ENCODE peak calls at places on chromosomes 4 and X, in nine cellular contexts. D is ovary; H is endodermal cell; B is SK-N-SH; R is CD4-positive, CD25-positive, alpha-beta regulatory T cell; K is heart right ventricle; Q is IMR-90; S is aorta; U is CD8-positive, alpha-beta T cell. X is an unnamed sample.

GRCh38 chrX:153766098-153766817 is 2.2 kb downstream of the PLXNB3 start:
- DNase-seq in Q (peak; percentile 71), R (no peak), D (peak; percentile 44), H (peak; percentile 65), S (peak; percentile 52), U (peak; percentile 45), B (peak; percentile 74), K (peak; percentile 11), X (no peak)

GRCh38 chr4:20320232-20320631 is 68.5 kb downstream of the SLIT2 start:
- DNase-seq in H (no peak), D (no peak), R (no peak), B (no peak), K (no peak), U (no peak), S (no peak), Q (no peak), X (no peak)

GRCh38 chrX:38806054-38806389 is 4.8 kb downstream of the MID1IP1 start:
- DNase-seq in U (no peak), H (no peak), D (no peak), R (no peak), B (peak; percentile 29), S (no peak), K (no peak), Q (no peak), X (no peak)

GRCh38 chr4:71333960-71334951 is 4.6 kb upstream of the SLC4A4 start:
- DNase-seq in R (no peak), Q (peak; percentile 66), U (no peak), K (no peak), D (no peak), S (no peak), H (no peak), B (no peak), X (no peak)

GRCh38 chrX:71454222-71454621 is 78.7 kb upstream of the OGT start:
- DNase-seq in H (no peak), Q (peak; percentile 42), U (no peak), K (no peak), S (no peak), D (no peak), R (no peak), B (no peak), X (no peak)

GRCh38 chr4:151236036-151236435 is 40.9 kb upstream of the PRSS48 start:
- DNase-seq in Q (no peak), D (no peak), R (no peak), H (no peak), B (no peak), K (no peak), S (no peak), U (no peak), X (no peak)

GRCh38 chr4:61619528-61619927 is 419.4 kb downstream of the ADGRL3 start:
- DNase-seq in S (no peak), H (peak; percentile 54), U (no peak), B (no peak), Q (no peak), D (no peak), K (no peak), R (no peak), X (no peak)

GRCh38 chr4:73883306-73883705 is 14.1 kb downstream of the CXCL1 start:
- DNase-seq in K (no peak), H (no peak), S (no peak), R (no peak), U (no peak), B (no peak), D (no peak), Q (peak; percentile 79), X (no peak)

GRCh38 chrX:47093248-47093647 is 15.0 kb downstream of the RGN start:
- DNase-seq in Q (peak; percentile 55), S (no peak), R (peak; percentile 45), H (no peak), B (peak; percentile 26), K (no peak), D (no peak), U (no peak), X (no peak)

GRCh38 chrX:152949114-152949513 is 44.8 kb downstream of the PNMA5 start:
- DNase-seq in B (no peak), K (no peak), S (no peak), D (no peak), R (no peak), U (no peak), Q (no peak), H (no peak), X (no peak)

GRCh38 chrX:74453178-74453577 is 31.9 kb downstream of the SLC16A2 start:
- DNase-seq in R (no peak), H (no peak), S (no peak), K (no peak), D (no peak), B (no peak), U (no peak), Q (no peak), X (no peak)

GRCh38 chrX:103919336-103919682 is 43.1 kb upstream of the TMSB15B start:
- DNase-seq in H (no peak), S (no peak), K (no peak), Q (peak; percentile 51), B (no peak), D (no peak), U (peak; percentile 52), R (peak; percentile 71), X (no peak)

GRCh38 chrX:3514996-3515395 is 168.5 kb upstream of the MXRA5 start:
- DNase-seq in Q (peak; percentile 50), H (no peak), S (no peak), U (no peak), R (no peak), B (no peak), D (no peak), K (no peak), X (no peak)

GRCh38 chr4:44663539-44664263 is 12.3 kb upstream of the YIPF7 start:
- DNase-seq in R (no peak), U (no peak), H (no peak), K (no peak), S (no peak), D (no peak), Q (no peak), B (no peak), X (no peak)

GRCh38 chr4:26023191-26023972 is 109.4 kb downstream of the SMIM20 start:
- DNase-seq in U (no peak), H (no peak), K (no peak), B (no peak), R (no peak), Q (no peak), S (no peak), D (no peak), X (no peak)

GRCh38 chr4:67332627-67333026 is 212.7 kb downstream of the CENPC start:
- DNase-seq in U (no peak), D (no peak), R (no peak), S (no peak), K (no peak), B (peak; percentile 1), Q (no peak), H (peak; percentile 70), X (no peak)

GRCh38 chr4:575281-576141 is 584 bp downstream of the TMEM271 start:
- DNase-seq in Q (peak; percentile 44), R (no peak), D (no peak), B (peak; percentile 68), S (no peak), U (no peak), H (peak; percentile 93), K (peak; percentile 32), X (no peak)

GRCh38 chr4:574346-575161 is 1.5 kb downstream of the TMEM271 start:
- DNase-seq in K (no peak), S (no peak), Q (no peak), U (no peak), H (no peak), D (no peak), B (no peak), R (no peak), X (no peak)

GRCh38 chr4:576991-577498 is 950 bp upstream of the TMEM271 start:
- DNase-seq in B (peak; percentile 57), R (no peak), D (no peak), S (no peak), U (no peak), H (no peak), Q (no peak), K (no peak), X (no peak)

GRCh38 chr4:577499-578450 is 1.7 kb upstream of the TMEM271 start:
- DNase-seq in U (no peak), R (peak; percentile 10), Q (no peak), S (no peak), H (peak; percentile 88), D (no peak), B (peak; percentile 52), K (no peak), X (no peak)

GRCh38 chr4:576245-576821 is at the start of gene TMEM271:
- DNase-seq in Q (no peak), S (no peak), H (peak; percentile 71), K (no peak), U (no peak), D (no peak), B (peak; percentile 60), R (no peak), X (no peak)
- H3K27ac ChIP-seq in Q (no peak within 1 kb of the TSS), S (no peak within 1 kb of the TSS), H (no peak within 1 kb of the TSS), K (no peak within 1 kb of the TSS), U (no peak within 1 kb of the TSS), D (no peak within 1 kb of the TSS), B (no peak within 1 kb of the TSS), R (no peak within 1 kb of the TSS), X (no peak within 1 kb of the TSS)

GRCh38 chr4:6390357-6390756 is 82.1 kb downstream of the PPP2R2C start:
- DNase-seq in B (no peak), K (peak; percentile 51), D (peak; percentile 17), U (no peak), H (no peak), Q (no peak), R (no peak), S (no peak), X (no peak)
- H3K4me1 ChIP-seq in B (no peaks in the 10 kb centered on the region), K (no peaks in the 10 kb centered on the region), D (peaks cover 2% of the 10 kb centered on the region), U (no peaks in the 10 kb centered on the region), H (no peaks in the 10 kb centered on the region), Q (no peaks in the 10 kb centered on the region), R (no peaks in the 10 kb centered on the region), S (no peaks in the 10 kb centered on the region), X (no peaks in the 10 kb centered on the region)

GRCh38 chr4:105092768-105093167 is 53.9 kb upstream of the TET2 start:
- DNase-seq in K (no peak), D (no peak), R (no peak), S (no peak), U (no peak), H (no peak), Q (peak; percentile 48), B (no peak), X (no peak)
- H3K27me3 ChIP-seq in K (no peaks in the 10 kb centered on the region), D (no peaks in the 10 kb centered on the region), R (peaks cover 4% of the 10 kb centered on the region), S (no peaks in the 10 kb centered on the region), U (no peaks in the 10 kb centered on the region), H (no peaks in the 10 kb centered on the region), Q (no peaks in the 10 kb centered on the region), B (no peaks in the 10 kb centered on the region), X (no peaks in the 10 kb centered on the region)

DNA sequence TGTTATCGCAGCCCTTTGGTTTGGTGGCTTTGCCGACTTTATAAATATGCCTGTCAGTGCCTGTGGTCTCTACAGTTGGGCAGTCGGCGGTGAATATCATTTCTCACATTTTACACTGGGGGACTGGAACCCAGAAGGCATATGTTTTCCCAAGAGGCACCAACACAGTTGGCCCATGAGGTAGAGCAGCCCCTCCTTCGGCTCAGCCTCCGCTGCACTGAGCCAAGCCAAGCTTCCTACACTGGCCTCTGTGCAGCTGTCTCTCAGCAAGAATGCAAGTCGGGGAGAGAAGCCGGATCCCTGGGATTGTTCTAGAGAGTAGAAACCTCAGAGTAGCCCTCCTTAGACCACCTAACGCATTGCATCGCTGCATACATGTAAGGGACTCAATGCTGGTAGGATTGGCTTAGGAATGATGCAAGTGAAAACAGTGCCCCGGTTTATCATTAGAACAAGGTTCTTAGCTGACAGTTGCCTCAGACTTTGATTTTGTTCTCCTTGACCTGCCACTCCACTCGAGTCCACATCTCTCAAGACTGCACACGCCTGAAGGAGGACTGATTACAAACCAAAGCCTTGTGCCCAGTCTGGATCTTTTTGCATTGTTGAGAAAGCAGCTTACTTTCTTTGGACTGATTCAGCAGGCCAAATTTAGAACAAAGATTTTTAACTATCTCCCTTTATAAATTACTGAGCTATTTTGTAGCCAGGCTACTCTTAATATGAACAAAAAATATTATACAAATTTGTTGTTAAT is 125.4 kb downstream of the PTTG2 start:
- DNase-seq in D (no peak), H (no peak), S (no peak), Q (no peak), R (no peak), K (no peak), U (no peak), B (no peak), X (no peak)
- H3K27ac ChIP-seq in D (peak overlapping the region; percentile 59), H (no peak overlapping the region), S (peak overlapping the region; percentile 2), Q (no peak overlapping the region), R (no peak overlapping the region), K (peak overlapping the region; percentile 10), U (no peak overlapping the region), B (no peak overlapping the region), X (no peak overlapping the region)

X was measured in effector memory CD4-positive, alpha-beta T cell.